ENCODE peak calls at places on chromosomes 5 and 9, in nine cellular contexts. P, T, X, U, H, K, G, E and V are unnamed samples.

GRCh38 chr5:76083555-76084495 is 642 bp downstream of the SV2C start:
- DNase-seq in T (no peak), X (peak; percentile 20), G (peak; percentile 46), K (peak; percentile 67), U (no peak), P (no peak), H (no peak), E (no peak), V (no peak)

GRCh38 chr9:107606149-107606790 is 116.7 kb upstream of the KLF4 start:
- DNase-seq in K (no peak), E (no peak), P (no peak), U (no peak), X (no peak), T (no peak), G (no peak), H (no peak), V (no peak)

GRCh38 chr5:155651-156410 is 35.5 kb upstream of the LRRC14B start:
- DNase-seq in P (no peak), X (no peak), T (no peak), E (no peak), H (no peak), U (no peak), K (peak; percentile 58), G (no peak), V (no peak)

GRCh38 chr5:114789773-114790402 is 379.8 kb downstream of the TRIM36 start:
- DNase-seq in H (no peak), G (peak; percentile 31), P (peak; percentile 5), T (no peak), X (peak; percentile 20), U (peak; percentile 51), K (no peak), E (no peak), V (no peak)

GRCh38 chr5:6359941-6360683 is 18.2 kb downstream of the MED10 start:
- DNase-seq in H (no peak), P (no peak), G (no peak), T (no peak), U (peak; percentile 59), E (no peak), K (no peak), X (no peak), V (peak; percentile 40)

GRCh38 chr9:83701769-83702168 is 6.0 kb downstream of the UBQLN1 start:
- DNase-seq in T (no peak), G (no peak), E (no peak), U (peak; percentile 55), H (no peak), P (no peak), X (peak; percentile 83), K (no peak), V (peak; percentile 61)

GRCh38 chr9:86714976-86715375 is 232.3 kb downstream of the GAS1 start:
- DNase-seq in G (no peak), T (no peak), E (no peak), P (no peak), U (no peak), X (peak; percentile 94), H (no peak), K (no peak), V (no peak)

GRCh38 chr9:37512439-37512838 is 26.7 kb downstream of the POLR1E start:
- DNase-seq in U (no peak), P (no peak), H (no peak), G (no peak), K (no peak), E (no peak), X (no peak), T (no peak), V (no peak)

GRCh38 chr9:129419382-129419899 is 201.5 kb downstream of the C9orf50 start:
- DNase-seq in P (no peak), X (no peak), U (no peak), K (no peak), G (no peak), T (no peak), E (no peak), H (no peak), V (no peak)

GRCh38 chr9:132383462-132383883 is 23.2 kb downstream of the TTF1 start:
- DNase-seq in T (no peak), G (no peak), H (no peak), E (no peak), P (no peak), U (no peak), K (peak; percentile 84), X (no peak), V (no peak)

GRCh38 chr9:132773764-132774339 is 103.6 kb downstream of the GTF3C4 start:
- DNase-seq in H (no peak), X (no peak), P (no peak), E (no peak), K (no peak), G (no peak), U (no peak), T (no peak), V (no peak)

GRCh38 chr9:6564370-6564769 is 81.2 kb downstream of the GLDC start:
- DNase-seq in G (no peak), E (no peak), U (peak; percentile 41), P (no peak), H (no peak), X (peak; percentile 48), K (no peak), T (no peak), V (no peak)

DNA sequence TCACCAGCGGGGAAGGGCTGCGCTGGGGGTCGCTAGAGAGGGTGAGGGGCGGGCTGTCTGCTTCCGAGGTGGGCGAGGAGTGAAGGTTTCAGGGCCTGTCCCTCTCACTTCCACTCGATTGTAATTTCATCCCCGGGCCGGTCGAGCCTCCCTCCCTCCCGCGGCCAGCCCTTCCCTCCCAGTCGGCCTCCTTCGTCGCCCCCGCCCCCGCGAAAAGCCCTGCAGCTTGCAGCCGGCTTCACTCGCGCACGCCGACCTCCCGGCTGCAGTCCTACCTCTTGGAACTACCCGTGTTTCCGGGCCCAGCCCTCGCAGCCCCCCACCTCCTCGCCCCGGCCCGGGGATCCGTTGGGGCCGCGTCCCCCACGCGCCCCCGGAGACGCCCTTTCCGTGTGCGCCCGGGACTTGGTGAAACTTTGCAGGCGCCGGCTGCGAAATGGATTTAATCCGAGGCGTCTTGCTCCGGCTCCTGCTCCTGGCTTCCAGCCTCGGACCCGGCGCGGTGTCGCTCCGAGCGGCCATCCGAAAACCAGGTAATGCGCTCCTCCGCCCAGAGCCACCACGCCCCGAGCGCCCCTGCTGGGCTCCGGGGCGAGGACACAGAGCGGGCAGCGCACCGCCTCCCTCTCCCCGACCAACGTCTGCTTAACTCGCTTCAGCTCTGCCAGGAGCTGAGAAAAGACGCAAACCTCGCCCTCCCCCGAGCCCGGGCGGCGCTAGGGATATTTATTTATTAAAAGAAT is at the start of gene EGFLAM:
- DNase-seq in P (peak; percentile 24), K (no peak), E (peak; percentile 17), T (no peak), G (peak; percentile 56), U (no peak), H (peak; percentile 46), X (peak; percentile 44), V (peak; percentile 36)
- H3K27ac ChIP-seq in P (no peak within 1 kb of the TSS), K (no peak within 1 kb of the TSS), E (peak within 1 kb of the TSS; percentile 47), T (no peak within 1 kb of the TSS), G (no peak within 1 kb of the TSS), U (no peak within 1 kb of the TSS), H (peak within 1 kb of the TSS; percentile 81), X (no peak within 1 kb of the TSS), V (no peak within 1 kb of the TSS)

GRCh38 chr5:172428224-172429166 is 25.8 kb downstream of the SH3PXD2B start:
- DNase-seq in K (no peak), E (no peak), T (no peak), X (no peak), U (no peak), H (no peak), P (no peak), G (no peak), V (no peak)
- H3K4me1 ChIP-seq in K (no peaks in the 10 kb centered on the region), E (no peaks in the 10 kb centered on the region), T (peaks cover 68% of the 10 kb centered on the region), X (peaks cover 38% of the 10 kb centered on the region), U (no peaks in the 10 kb centered on the region), H (peaks cover 41% of the 10 kb centered on the region), P (peaks cover 6% of the 10 kb centered on the region), G (peaks cover 11% of the 10 kb centered on the region), V (no peaks in the 10 kb centered on the region)

DNA sequence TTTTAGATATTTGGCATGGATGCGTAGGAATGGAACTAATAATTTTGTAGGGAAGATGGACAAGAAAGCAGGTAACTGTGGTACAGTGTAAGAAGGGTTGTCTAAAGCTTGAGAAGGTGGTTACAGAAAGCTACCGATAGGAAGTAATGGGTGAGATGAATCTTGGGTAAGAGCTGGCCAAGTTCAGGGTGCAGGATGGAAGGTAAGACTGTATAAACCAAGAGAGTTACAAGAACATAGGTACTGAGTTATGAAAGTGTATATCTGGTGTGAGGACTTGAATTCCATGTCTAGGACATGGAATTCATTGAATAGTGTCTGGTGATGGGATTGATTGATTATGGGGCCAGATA is 1.4 kb downstream of the MCCC2 start:
- DNase-seq in G (no peak), U (no peak), K (no peak), T (no peak), H (no peak), E (no peak), X (no peak), P (no peak), V (no peak)
- H3K4me3 ChIP-seq in G (no peak overlapping the region), U (peak overlapping the region; percentile 81), K (no peak overlapping the region), T (no peak overlapping the region), H (peak overlapping the region; percentile 82), E (peak overlapping the region; percentile 87), X (peak overlapping the region; percentile 89), P (no peak overlapping the region), V (no peak overlapping the region)

GRCh38 chr9:84996716-84997115 is 327.2 kb downstream of the NTRK2 start:
- DNase-seq in P (no peak), U (no peak), E (no peak), H (no peak), X (no peak), T (no peak), K (no peak), G (no peak), V (no peak)
- H3K27ac ChIP-seq in P (peak overlapping the region; percentile 27), U (no peak overlapping the region), E (no peak overlapping the region), H (no peak overlapping the region), X (no peak overlapping the region), T (no peak overlapping the region), K (no peak overlapping the region), G (no peak overlapping the region), V (no peak overlapping the region)

GRCh38 chr5:113235884-113236283 is 198.9 kb downstream of the TSSK1B start:
- DNase-seq in G (no peak), P (no peak), T (no peak), K (no peak), X (no peak), H (no peak), U (peak; percentile 52), E (no peak), V (no peak)

GRCh38 chr5:113232667-113233066 is 202.1 kb downstream of the TSSK1B start:
- DNase-seq in H (peak; percentile 51), U (peak; percentile 21), G (no peak), E (no peak), T (no peak), K (no peak), P (no peak), X (peak; percentile 42), V (no peak)

GRCh38 chr5:113236536-113237308 is 198.1 kb downstream of the TSSK1B start:
- DNase-seq in X (no peak), H (no peak), P (no peak), U (peak; percentile 29), G (no peak), E (no peak), T (no peak), K (no peak), V (no peak)

GRCh38 chr5:113233606-113234005 is 201.2 kb downstream of the TSSK1B start:
- DNase-seq in P (no peak), G (no peak), U (no peak), T (no peak), E (no peak), X (no peak), K (no peak), H (no peak), V (no peak)

DNA sequence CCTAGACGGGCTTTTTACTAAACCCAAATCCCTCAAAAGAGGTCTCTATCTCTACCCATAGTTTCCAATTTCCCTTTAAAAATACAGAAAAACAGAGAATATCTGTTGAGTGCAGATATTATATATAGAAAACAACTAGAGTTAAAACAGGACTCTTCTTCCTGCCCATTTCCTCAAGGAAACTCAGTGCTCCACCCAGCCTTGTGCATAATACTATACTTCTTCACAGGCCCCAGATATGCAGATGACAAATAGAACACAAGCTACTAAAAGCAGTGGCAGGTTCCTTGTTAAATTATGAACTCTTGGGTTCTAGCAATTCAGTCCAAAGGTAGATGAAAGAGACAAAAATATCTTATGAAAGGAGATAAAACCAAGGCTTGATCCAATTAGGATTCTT is 200.2 kb downstream of the TSSK1B start:
- DNase-seq in H (no peak), X (no peak), E (no peak), G (no peak), U (no peak), P (no peak), K (no peak), T (no peak), V (no peak)
- H3K4me1 ChIP-seq in H (peaks cover 92% of the 10 kb centered on the region), X (peaks cover 25% of the 10 kb centered on the region), E (peaks cover 31% of the 10 kb centered on the region), G (no peaks in the 10 kb centered on the region), U (peaks cover 29% of the 10 kb centered on the region), P (no peaks in the 10 kb centered on the region), K (no peaks in the 10 kb centered on the region), T (peaks cover 23% of the 10 kb centered on the region), V (peaks cover 10% of the 10 kb centered on the region)